ENCODE peak calls at places on chromosomes 6 and 20, in six cellular contexts. L, Z, T, Y, Q and G are unnamed samples.

GRCh38 chr20:25574411-25574810 is 10.9 kb downstream of the NINL start:
- DNase-seq in L (peak; percentile 26), Y (no peak), T (peak; percentile 49), Q (no peak), Z (no peak), G (no peak)

GRCh38 chr20:682123-682522 is 6.5 kb upstream of the SCRT2 start:
- DNase-seq in T (no peak), Y (no peak), Q (no peak), L (no peak), Z (no peak), G (no peak)

GRCh38 chr6:14732845-14733757 is 512.8 kb upstream of the JARID2 start:
- DNase-seq in L (peak; percentile 55), Y (peak; percentile 15), Q (no peak), Z (no peak), T (peak; percentile 40), G (no peak)

GRCh38 chr20:41717464-41717863 is 99.3 kb upstream of the CHD6 start:
- DNase-seq in L (no peak), T (peak; percentile 66), Y (no peak), Z (no peak), Q (no peak), G (no peak)

GRCh38 chr6:7157752-7158616 is 50.2 kb downstream of the RREB1 start:
- DNase-seq in Q (no peak), Y (no peak), Z (peak; percentile 4), T (peak; percentile 28), L (no peak), G (peak; percentile 48)

GRCh38 chr6:33613794-33614166 is 7.3 kb upstream of the ITPR3 start:
- DNase-seq in Q (no peak), T (peak; percentile 82), Y (no peak), L (no peak), Z (no peak), G (no peak)

GRCh38 chr6:75386050-75386770 is 101.6 kb upstream of the TMEM30A start:
- DNase-seq in Q (no peak), L (no peak), Y (no peak), T (peak; percentile 21), Z (no peak), G (no peak)

GRCh38 chr6:3205913-3206312 is 21.5 kb downstream of the TUBB2B start:
- DNase-seq in L (no peak), Q (no peak), Y (no peak), Z (no peak), T (peak; percentile 83), G (peak; percentile 68)

GRCh38 chr6:119129968-119130484 is 51.6 kb upstream of the FAM184A start:
- DNase-seq in L (no peak), Q (no peak), T (peak; percentile 72), Z (no peak), Y (no peak), G (no peak)

GRCh38 chr20:5172167-5172586 is 45.4 kb downstream of the CDS2 start:
- DNase-seq in L (no peak), T (no peak), Z (no peak), Q (no peak), Y (no peak), G (no peak)

GRCh38 chr6:2020909-2021308 is 224.5 kb downstream of the GMDS start:
- DNase-seq in Q (no peak), Z (no peak), T (peak; percentile 54), L (no peak), Y (no peak), G (no peak)

GRCh38 chr20:57388953-57389694 is 2.1 kb upstream of the RBM38 start:
- DNase-seq in Z (peak; percentile 87), Q (peak; percentile 42), T (peak; percentile 46), Y (peak; percentile 70), L (peak; percentile 85), G (no peak)

GRCh38 chr6:22826961-22827360 is 257.6 kb downstream of the HDGFL1 start:
- DNase-seq in L (no peak), Q (no peak), Y (no peak), T (peak; percentile 14), Z (no peak), G (no peak)

GRCh38 chr6:99521557-99522286 is 6.5 kb upstream of the USP45 start:
- DNase-seq in Z (peak; percentile 11), Y (no peak), T (peak; percentile 76), L (no peak), Q (no peak), G (no peak)

GRCh38 chr6:24603241-24603640 is 42.8 kb downstream of the KIAA0319 start:
- DNase-seq in L (no peak), Z (no peak), T (peak; percentile 9), Q (no peak), Y (no peak), G (no peak)

GRCh38 chr6:139852484-139853140 is 478.2 kb upstream of the CITED2 start:
- DNase-seq in L (no peak), Z (peak; percentile 41), T (peak; percentile 82), Q (no peak), Y (no peak), G (no peak)

GRCh38 chr6:31651602-31652191 is 764 bp downstream of the BAG6 start:
- DNase-seq in L (peak; percentile 92), T (peak; percentile 77), Y (no peak), Z (peak; percentile 83), Q (no peak), G (no peak)

GRCh38 chr6:157841211-157841840 is 18.3 kb downstream of the SNX9 start:
- DNase-seq in T (no peak), Q (no peak), L (no peak), Z (peak; percentile 30), Y (peak; percentile 4), G (no peak)

GRCh38 chr6:131382646-131383045 is 190.4 kb upstream of the ARG1 start:
- DNase-seq in T (no peak), L (no peak), Z (no peak), Y (no peak), Q (no peak), G (no peak)

GRCh38 chr6:164042212-164042611 is 627.7 kb downstream of the QKI start:
- DNase-seq in T (no peak), Q (no peak), L (no peak), Z (peak; percentile 4), Y (no peak), G (no peak)

GRCh38 chr20:53622247-53623114 is 28.8 kb upstream of the ZNF217 start:
- DNase-seq in Y (no peak), Q (no peak), L (peak; percentile 58), Z (no peak), T (no peak), G (no peak)

GRCh38 chr6:64803470-64804166 is 903.4 kb downstream of the EYS start:
- DNase-seq in T (no peak), Q (no peak), Y (no peak), Z (no peak), L (no peak), G (peak; percentile 81)

GRCh38 chr6:122947355-122947754 is 48.7 kb upstream of the CLVS2 start:
- DNase-seq in T (peak; percentile 3), Z (no peak), L (no peak), Q (peak; percentile 23), Y (no peak), G (no peak)

GRCh38 chr6:135738646-135739045 is 112.9 kb upstream of the PDE7B start:
- DNase-seq in T (peak; percentile 27), L (no peak), Y (no peak), Z (no peak), Q (no peak), G (no peak)

GRCh38 chr6:78867020-78867369 is 356 bp upstream of the IRAK1BP1 start:
- DNase-seq in Q (no peak), L (no peak), T (no peak), Y (no peak), Z (no peak), G (no peak)

GRCh38 chr6:78863576-78863975 is 3.8 kb upstream of the IRAK1BP1 start:
- DNase-seq in Q (no peak), Z (no peak), L (no peak), T (no peak), Y (no peak), G (no peak)

GRCh38 chr6:78864957-78865356 is 2.4 kb upstream of the IRAK1BP1 start:
- DNase-seq in L (no peak), Q (no peak), Z (no peak), Y (no peak), T (no peak), G (no peak)

GRCh38 chr6:78868124-78868523 is 773 bp downstream of the IRAK1BP1 start:
- DNase-seq in Y (no peak), L (no peak), Q (no peak), T (peak; percentile 10), Z (no peak), G (no peak)

DNA sequence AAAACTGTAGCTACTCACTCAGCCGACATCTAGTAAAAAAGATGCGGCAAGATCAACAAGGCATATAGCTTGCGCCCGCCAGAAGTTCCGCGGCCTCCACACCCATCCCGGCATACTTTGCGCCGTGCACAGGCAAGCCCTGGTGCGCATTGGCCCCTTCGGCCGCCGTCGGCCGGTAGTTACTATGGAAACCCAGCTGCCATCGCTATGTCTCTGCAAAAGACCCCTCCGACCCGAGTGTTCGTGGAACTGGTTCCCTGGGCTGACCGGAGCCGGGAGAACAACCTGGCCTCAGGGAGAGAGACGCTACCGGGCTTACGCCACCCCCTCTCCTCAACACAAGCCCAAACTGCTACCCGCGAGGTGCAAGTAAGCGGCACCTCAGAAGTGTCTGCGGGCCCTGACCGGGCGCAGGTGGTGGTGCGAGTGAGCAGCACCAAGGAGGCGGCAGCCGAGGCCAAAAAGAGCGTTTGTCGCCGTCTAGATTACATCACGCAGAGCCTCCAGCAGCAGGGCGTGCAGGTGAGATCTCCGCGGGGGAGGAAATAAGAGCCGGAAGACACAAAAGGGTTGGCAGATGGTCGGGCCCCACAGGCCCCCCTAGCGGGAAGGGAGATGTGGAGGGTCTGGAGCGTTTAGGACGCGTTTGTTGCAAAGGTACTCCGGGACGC is at the start of gene IRAK1BP1:
- DNase-seq in Q (peak; percentile 75), Y (peak; percentile 64), T (peak; percentile 75), L (peak; percentile 79), Z (peak; percentile 92), G (peak; percentile 93)
- TF ChIP-seq CTCF in Q (peak; percentile 39), Y (no peak), T (no peak), L (no peak), Z (no peak), G (peak; percentile 16)

DNA sequence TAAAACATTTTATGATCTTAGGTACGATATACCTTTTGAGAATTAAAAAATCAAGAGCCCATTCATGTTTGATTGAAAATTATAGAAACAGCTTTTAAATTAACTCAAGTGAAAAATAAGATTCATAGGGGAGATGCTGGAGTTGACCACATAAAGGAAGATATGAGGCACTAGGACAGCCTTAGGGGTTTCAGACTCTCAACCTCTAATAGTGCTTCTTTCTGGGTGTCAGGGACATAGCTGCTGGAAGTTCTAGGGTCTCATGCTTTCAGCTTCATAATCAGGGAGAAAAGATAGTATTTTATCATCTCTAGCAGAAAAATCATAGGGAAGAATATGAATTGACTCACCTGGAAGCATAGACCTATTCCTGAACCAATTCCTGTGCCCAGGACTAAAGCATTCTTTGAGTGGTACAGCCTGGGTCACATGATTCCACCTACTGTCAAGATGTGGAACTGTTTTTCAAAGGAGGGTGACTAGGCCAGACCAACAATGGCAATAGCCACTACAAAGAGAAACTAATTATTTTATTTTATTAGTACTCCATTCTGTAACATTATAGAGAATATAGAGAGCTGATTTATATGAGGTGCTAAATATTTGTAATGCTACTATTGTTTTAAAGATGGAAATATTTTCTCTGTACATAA is 27.8 kb upstream of the CENPW start:
- DNase-seq in Z (peak; percentile 16), Y (no peak), Q (no peak), T (peak; percentile 14), L (no peak), G (no peak)
- TF ChIP-seq CTCF in Z (no peak), Y (no peak), Q (peak; percentile 47), T (peak; percentile 42), L (no peak), G (peak; percentile 26)

GRCh38 chr20:9458075-9458818 is 56.1 kb upstream of the LAMP5 start:
- DNase-seq in Q (no peak), T (no peak), Z (peak; percentile 27), L (no peak), Y (no peak), G (no peak)
- TF ChIP-seq CTCF in Q (peak; percentile 35), T (no peak), Z (no peak), L (no peak), Y (no peak), G (peak; percentile 29)

GRCh38 chr20:15482525-15482924 is 1090.7 kb downstream of the KIF16B start:
- DNase-seq in L (no peak), Q (no peak), T (no peak), Z (no peak), Y (no peak), G (no peak)
- TF ChIP-seq CTCF in L (no peak), Q (peak; percentile 29), T (no peak), Z (no peak), Y (no peak), G (peak; percentile 12)